ENCODE peak calls at places on chromosome 4, in six cellular contexts. L is WTC11, B is A549, G is HepG2, M is endothelial cell of umbilical vein, V is H1. C is an unnamed sample.

GRCh38 chr4:11106190-11106589 is 322.5 kb downstream of the HS3ST1 start:
- DNase-seq in L (no peak), B (no peak), G (no peak), M (no peak), V (no peak), C (no peak)

GRCh38 chr4:110014233-110014632 is 101.5 kb downstream of the EGF start:
- DNase-seq in L (no peak), B (no peak), G (no peak), M (no peak), V (no peak), C (no peak)

GRCh38 chr4:29058519-29058918 is 1661.7 kb upstream of the PCDH7 start:
- DNase-seq in L (no peak), B (no peak), G (no peak), M (no peak), V (no peak), C (no peak)

GRCh38 chr4:127549521-127549920 is 83.2 kb upstream of the INTU start:
- DNase-seq in L (no peak), B (no peak), G (no peak), M (no peak), V (no peak), C (no peak)

GRCh38 chr4:48602763-48603162 is 112.7 kb downstream of the ZAR1 start:
- DNase-seq in L (no peak), B (no peak), G (no peak), M (no peak), V (no peak), C (no peak)

GRCh38 chr4:39304651-39305050 is 61.5 kb downstream of the RFC1 start:
- DNase-seq in L (no peak), B (no peak), G (no peak), M (peak), V (no peak), C (peak)

GRCh38 chr4:145299380-145300076 is 119.1 kb upstream of the OTUD4 start:
- DNase-seq in L (no peak), B (no peak), G (peak), M (no peak), V (no peak), C (no peak)

GRCh38 chr4:77843628-77844027 is 19.0 kb upstream of the MRPL1 start:
- DNase-seq in L (no peak), B (no peak), G (no peak), M (peak), V (no peak), C (no peak)

GRCh38 chr4:58413849-58414248 is 1303.7 kb upstream of the IGFBP7 start:
- DNase-seq in L (no peak), B (no peak), G (no peak), M (no peak), V (no peak), C (no peak)

GRCh38 chr4:126604273-126604867 is 1028.4 kb upstream of the INTU start:
- DNase-seq in L (peak), B (peak), G (peak), M (peak), V (no peak), C (peak)

GRCh38 chr4:622996-623913 is 2.1 kb upstream of the PDE6B start:
- DNase-seq in L (no peak), B (no peak), G (no peak), M (no peak), V (no peak), C (no peak)

GRCh38 chr4:38313175-38313574 is 350.8 kb upstream of the KLF3 start:
- DNase-seq in L (no peak), B (no peak), G (no peak), M (no peak), V (no peak), C (no peak)

GRCh38 chr4:12486995-12487394 is 997.1 kb downstream of the RAB28 start:
- DNase-seq in L (no peak), B (no peak), G (no peak), M (no peak), V (no peak), C (no peak)

DNA sequence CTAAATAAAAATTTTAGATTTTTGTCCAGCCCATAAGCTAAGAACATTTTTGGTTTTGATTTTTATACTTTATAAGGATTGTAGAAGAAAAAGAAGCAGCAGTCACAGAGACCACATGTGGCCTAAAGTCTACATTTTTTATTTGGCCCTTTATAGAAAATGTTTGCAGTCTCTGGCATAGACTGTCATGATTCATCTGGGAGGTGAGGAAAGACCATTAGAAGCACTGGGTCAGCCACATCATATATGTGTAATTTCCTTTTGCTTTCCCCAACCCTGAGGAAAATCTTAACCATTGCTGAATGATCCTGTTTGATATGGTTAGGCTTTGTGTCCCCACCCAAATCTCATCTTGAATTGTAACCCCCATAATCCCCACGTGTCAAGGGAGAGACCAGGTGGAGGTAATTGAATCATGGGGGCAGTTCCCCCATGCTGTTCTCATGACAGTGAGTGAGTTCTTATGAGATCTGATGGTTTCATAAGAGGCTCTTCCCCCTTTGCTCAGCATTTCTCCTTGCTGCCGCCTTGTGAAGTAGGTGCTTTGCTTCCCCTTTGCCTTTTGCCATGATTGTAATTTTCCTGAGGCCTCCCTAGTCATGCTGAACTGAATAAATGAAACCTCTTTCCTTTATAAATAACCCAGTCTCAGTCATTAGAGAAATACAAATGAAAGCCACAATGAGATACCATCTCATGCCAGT is 12.1 kb upstream of the COPS4 start:
- DNase-seq in L (no peak), B (no peak), G (no peak), M (peak), V (no peak), C (no peak)
- TF ChIP-seq JUN in L (no peak), B (no peak), G (no peak), M (no peak), V (no peak), C (no peak)

GRCh38 chr4:73161527-73162185 is 92.1 kb upstream of the COX18 start:
- DNase-seq in L (no peak), B (no peak), G (no peak), M (no peak), V (no peak), C (no peak)
- TF ChIP-seq JUN in L (no peak), B (no peak), G (no peak), M (no peak), V (no peak), C (no peak)

GRCh38 chr4:53366301-53366716 is 448 bp upstream of the SCFD2 start:
- DNase-seq in L (no peak), B (no peak), G (no peak), M (no peak), V (no peak), C (no peak)

GRCh38 chr4:53362093-53362492 is 3.8 kb downstream of the SCFD2 start:
- DNase-seq in L (no peak), B (no peak), G (no peak), M (no peak), V (no peak), C (no peak)

GRCh38 chr4:53364624-53365023 is 1.2 kb downstream of the SCFD2 start:
- DNase-seq in L (no peak), B (no peak), G (no peak), M (no peak), V (no peak), C (no peak)

GRCh38 chr4:53365486-53366300 is at the start of gene SCFD2:
- DNase-seq in L (peak), B (peak), G (peak), M (peak), V (peak), C (peak)

DNA sequence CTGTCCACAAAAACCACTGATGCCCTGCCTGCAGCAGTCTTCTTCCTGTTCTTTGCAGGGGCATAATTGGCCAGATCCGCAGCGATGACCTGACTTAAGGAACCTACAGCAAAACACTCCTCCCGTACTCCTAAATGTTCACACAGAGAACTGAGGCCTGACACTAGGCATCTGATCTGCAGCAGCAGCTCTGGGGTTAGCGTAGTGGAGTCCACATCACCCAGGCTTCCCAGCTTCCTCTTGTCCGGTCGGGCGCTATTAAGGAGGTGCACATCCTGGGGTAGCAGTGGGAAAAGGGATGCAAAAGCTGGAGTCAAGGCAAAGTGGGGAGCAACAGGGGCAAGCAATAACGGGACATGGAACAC is 758 bp downstream of the SCFD2 start:
- DNase-seq in L (no peak), B (no peak), G (peak), M (no peak), V (no peak), C (peak)
- TF ChIP-seq JUN in L (no peak), B (no peak), G (no peak), M (no peak), V (no peak), C (no peak)

GRCh38 chr4:5365071-5366008 is 314.1 kb downstream of the STK32B start:
- DNase-seq in L (no peak), B (peak), G (peak), M (peak), V (no peak), C (no peak)

GRCh38 chr4:5366009-5366386 is 314.7 kb downstream of the STK32B start:
- DNase-seq in L (no peak), B (no peak), G (no peak), M (no peak), V (peak), C (no peak)

GRCh38 chr4:5364406-5364805 is 313.1 kb downstream of the STK32B start:
- DNase-seq in L (no peak), B (no peak), G (no peak), M (no peak), V (no peak), C (no peak)

GRCh38 chr4:5357863-5358262 is 306.6 kb downstream of the STK32B start:
- DNase-seq in L (no peak), B (no peak), G (no peak), M (no peak), V (no peak), C (no peak)

DNA sequence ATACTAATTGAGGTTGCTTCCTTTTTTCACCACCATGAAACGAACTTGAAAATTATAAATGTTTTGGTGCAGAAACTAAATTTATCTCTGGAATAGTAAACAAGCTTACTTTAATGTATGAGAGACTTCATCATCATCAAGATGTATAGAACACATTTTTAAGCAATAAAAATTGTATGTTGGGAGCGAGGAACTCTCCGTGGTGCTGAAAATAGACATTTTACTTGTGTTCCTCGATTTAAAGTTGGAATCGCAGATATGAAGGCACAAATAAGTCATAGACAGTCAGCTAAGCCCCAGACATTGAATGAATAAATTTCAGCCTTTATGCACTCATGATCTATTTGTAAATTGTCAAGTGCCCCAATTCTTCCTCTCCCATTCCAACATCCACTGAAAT is 310.7 kb downstream of the STK32B start:
- DNase-seq in L (no peak), B (no peak), G (no peak), M (peak), V (no peak), C (no peak)
- TF ChIP-seq JUN in L (no peak), B (no peak), G (no peak), M (no peak), V (no peak), C (no peak)

GRCh38 chr4:25505637-25505991 is 128.6 kb downstream of the ANAPC4 start:
- DNase-seq in L (peak), B (no peak), G (no peak), M (no peak), V (no peak), C (no peak)

GRCh38 chr4:25504932-25505636 is 128.0 kb downstream of the ANAPC4 start:
- DNase-seq in L (no peak), B (no peak), G (no peak), M (no peak), V (no peak), C (no peak)

GRCh38 chr4:25509656-25510055 is 132.6 kb downstream of the ANAPC4 start:
- DNase-seq in L (no peak), B (no peak), G (no peak), M (no peak), V (no peak), C (no peak)

GRCh38 chr4:25503779-25504178 is 126.7 kb downstream of the ANAPC4 start:
- DNase-seq in L (no peak), B (no peak), G (no peak), M (no peak), V (no peak), C (no peak)

GRCh38 chr4:25506032-25506571 is 129.0 kb downstream of the ANAPC4 start:
- DNase-seq in L (no peak), B (no peak), G (no peak), M (no peak), V (no peak), C (no peak)
- TF ChIP-seq JUN in L (no peak), B (no peak), G (no peak), M (no peak), V (no peak), C (no peak)

GRCh38 chr4:8912506-8912905 is 40.9 kb upstream of the HMX1 start:
- DNase-seq in L (no peak), B (no peak), G (no peak), M (no peak), V (no peak), C (no peak)

GRCh38 chr4:8910822-8911310 is 39.2 kb upstream of the HMX1 start:
- DNase-seq in L (no peak), B (no peak), G (no peak), M (no peak), V (peak), C (no peak)

GRCh38 chr4:8911311-8912088 is 39.9 kb upstream of the HMX1 start:
- DNase-seq in L (no peak), B (no peak), G (no peak), M (no peak), V (peak), C (no peak)

GRCh38 chr4:8913121-8913857 is 41.6 kb upstream of the HMX1 start:
- DNase-seq in L (no peak), B (no peak), G (no peak), M (no peak), V (peak), C (no peak)

DNA sequence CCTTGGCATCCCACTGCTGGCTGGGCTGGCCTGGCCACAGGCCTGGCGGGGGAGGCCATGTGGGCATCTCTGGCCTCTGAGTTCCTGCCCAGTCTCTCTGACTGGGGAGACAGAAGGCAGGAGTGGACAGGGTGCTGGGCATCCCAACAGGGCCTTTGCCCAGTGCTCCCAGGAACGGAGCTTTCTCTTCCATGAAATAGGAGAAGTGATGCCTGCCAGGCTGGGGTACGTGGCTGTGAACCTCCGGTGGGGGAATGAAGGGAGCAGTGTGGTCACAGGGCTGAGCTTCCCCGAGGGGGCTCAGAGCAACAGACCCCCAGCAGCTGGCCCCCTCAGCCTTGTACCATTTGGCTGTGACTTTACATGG is 40.4 kb upstream of the HMX1 start:
- DNase-seq in L (no peak), B (no peak), G (no peak), M (no peak), V (peak), C (no peak)
- TF ChIP-seq JUN in L (no peak), B (no peak), G (no peak), M (no peak), V (no peak), C (no peak)

GRCh38 chr4:90357117-90357710 is 230.0 kb downstream of the CCSER1 start:
- DNase-seq in L (no peak), B (peak), G (peak), M (peak), V (no peak), C (peak)
- TF ChIP-seq JUN in L (no peak), B (no peak), G (no peak), M (no peak), V (no peak), C (no peak)

DNA sequence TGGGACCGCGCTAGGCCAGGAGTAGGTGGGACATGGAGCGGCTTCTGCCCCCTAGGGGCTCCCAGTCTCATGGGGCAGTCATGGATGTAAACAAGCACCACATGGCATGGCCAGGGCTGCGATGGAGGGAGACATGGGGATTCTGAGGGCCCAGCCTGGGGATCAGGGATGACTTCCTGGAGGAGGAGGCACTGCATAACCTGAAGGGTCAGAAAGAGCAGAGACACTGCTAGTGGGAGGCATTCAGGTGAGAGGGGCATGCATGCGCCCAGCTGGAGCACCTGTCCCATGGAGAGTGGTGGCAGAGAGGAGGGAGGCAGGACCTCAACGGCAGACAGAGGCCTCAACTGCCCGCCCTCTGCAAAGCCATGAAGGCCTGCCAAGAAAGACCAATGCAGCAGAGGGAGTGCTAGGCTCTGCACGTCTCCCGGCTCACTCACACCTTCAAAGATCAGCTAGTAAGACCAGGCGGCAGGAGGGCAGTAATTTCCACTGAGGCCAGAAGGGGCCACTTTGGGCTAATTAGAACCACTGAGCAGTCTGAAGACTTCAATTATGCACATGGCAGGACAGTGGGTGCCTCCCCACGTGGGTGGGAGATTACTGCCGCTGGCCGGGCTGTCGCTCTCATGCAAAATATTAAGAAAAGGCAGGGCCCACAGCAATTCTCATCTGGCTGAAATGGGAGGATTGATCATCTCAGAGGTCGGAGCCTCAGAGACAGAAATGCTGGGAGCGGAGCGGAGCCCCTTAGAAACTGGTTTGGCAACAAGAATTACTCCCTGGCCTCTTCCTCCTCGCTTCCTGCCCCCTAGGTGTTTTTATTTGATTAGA is 69.6 kb downstream of the PPP2R2C start:
- DNase-seq in L (no peak), B (no peak), G (no peak), M (no peak), V (no peak), C (no peak)
- TF ChIP-seq JUN in L (no peak), B (no peak), G (no peak), M (no peak), V (no peak), C (no peak)

DNA sequence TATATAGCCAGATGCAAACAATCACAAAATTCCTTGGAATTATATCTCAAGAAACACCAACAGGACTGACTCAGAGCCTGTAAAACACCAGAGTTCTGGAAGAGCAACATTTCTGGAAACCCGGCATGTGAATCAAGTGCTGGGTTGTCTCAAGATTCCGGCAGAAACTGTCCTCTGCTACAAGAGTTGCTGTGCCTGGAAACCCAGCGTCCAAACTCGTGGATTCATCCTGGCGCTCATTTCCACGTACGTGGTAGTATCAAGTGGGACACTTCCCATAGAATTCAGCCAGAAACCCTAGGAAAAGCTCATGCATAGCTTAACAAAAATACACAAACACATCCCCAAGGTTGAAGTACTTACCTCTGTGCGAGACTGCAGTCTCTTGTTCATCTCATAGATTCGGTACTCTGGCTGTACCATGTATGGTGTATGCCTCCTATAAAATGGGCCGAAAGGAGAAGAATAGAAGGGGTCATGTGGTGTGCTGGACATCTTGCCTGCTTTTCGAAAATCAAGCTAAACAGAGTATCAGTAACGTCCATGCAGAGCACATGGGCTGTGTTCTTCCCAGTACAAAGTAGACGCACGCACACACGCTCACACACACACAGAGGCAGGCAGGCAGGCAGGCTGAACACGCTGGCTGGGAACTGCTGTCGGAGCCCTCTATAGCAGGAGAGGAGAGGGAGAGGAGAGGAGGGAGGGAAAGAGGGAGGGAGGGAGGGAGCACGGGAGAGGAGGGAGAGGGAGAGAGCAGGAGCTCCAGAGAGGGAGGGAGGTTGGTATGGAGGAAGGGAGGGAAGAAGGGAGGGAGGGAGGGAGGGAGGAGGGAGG is at the start of gene LDB2:
- DNase-seq in L (peak), B (no peak), G (no peak), M (peak), V (peak), C (no peak)
- TF ChIP-seq JUN in L (no peak), B (no peak), G (no peak), M (no peak), V (no peak), C (no peak)